ENCODE peak calls at places on chromosomes 13 and 19, in four cellular contexts. A, R, Q and E are unnamed samples.

GRCh38 chr13:68046900-68047299 is 816.8 kb upstream of the PCDH9 start:
- DNase-seq in R (no peak), A (no peak), Q (no peak), E (no peak)

GRCh38 chr19:19900124-19900523 is 622 bp upstream of the ZNF93 start:
- DNase-seq in A (no peak), R (peak), Q (peak), E (peak)

GRCh38 chr13:112793545-112794445 is 104.0 kb downstream of the ATP11A start:
- DNase-seq in R (no peak), Q (no peak), A (no peak), E (peak)

GRCh38 chr19:31361728-31362127 is 12.5 kb upstream of the TSHZ3 start:
- DNase-seq in R (no peak), A (no peak), Q (no peak), E (no peak)

GRCh38 chr13:50884270-50884669 is 25.3 kb upstream of the RNASEH2B start:
- DNase-seq in A (no peak), R (no peak), Q (no peak), E (no peak)

GRCh38 chr13:48221301-48222190 is 11.5 kb upstream of the ITM2B start:
- DNase-seq in R (no peak), A (no peak), Q (peak), E (no peak)

GRCh38 chr13:48896312-48896711 is 79.4 kb upstream of the FNDC3A start:
- DNase-seq in R (no peak), A (no peak), Q (peak), E (peak)

GRCh38 chr19:57248646-57249045 is 8.2 kb downstream of the ZNF805 start:
- DNase-seq in A (no peak), R (no peak), Q (no peak), E (no peak)

GRCh38 chr19:56765107-56765506 is 75.4 kb downstream of the PEG3 start:
- DNase-seq in A (no peak), Q (no peak), R (no peak), E (peak)

GRCh38 chr19:991174-991931 is 7.2 kb downstream of the WDR18 start:
- DNase-seq in R (peak), Q (peak), A (peak), E (peak)

GRCh38 chr19:1315470-1316166 is 29.9 kb downstream of the EFNA2 start:
- DNase-seq in Q (peak), R (peak), A (peak), E (peak)

GRCh38 chr13:24745861-24746617 is 17.9 kb upstream of the RNF17 start:
- DNase-seq in R (no peak), Q (no peak), A (no peak), E (no peak)

GRCh38 chr19:12838182-12838890 is at the start of gene MAST1:
- DNase-seq in A (peak), Q (peak), R (peak), E (no peak)

GRCh38 chr13:31923134-31923763 is 108.3 kb upstream of the FRY start:
- DNase-seq in R (no peak), Q (no peak), A (no peak), E (no peak)

GRCh38 chr19:18109731-18110671 is 12.4 kb downstream of the MAST3 start:
- DNase-seq in A (peak), Q (no peak), R (peak), E (peak)

GRCh38 chr19:51418707-51419106 is 1.3 kb upstream of the SIGLEC10 start:
- DNase-seq in R (no peak), A (no peak), Q (no peak), E (no peak)

GRCh38 chr13:77599351-77599750 is 63.8 kb downstream of the SCEL start:
- DNase-seq in R (no peak), A (no peak), Q (no peak), E (no peak)

GRCh38 chr13:19601749-19602725 is 31.4 kb upstream of the MPHOSPH8 start:
- DNase-seq in A (peak), Q (peak), R (peak), E (no peak)

GRCh38 chr19:21314676-21315075 is 14.5 kb downstream of the ZNF708 start:
- DNase-seq in Q (peak), R (no peak), A (no peak), E (no peak)

GRCh38 chr13:97328222-97328790 is 105.7 kb upstream of the RAP2A start:
- DNase-seq in Q (peak), R (no peak), A (peak), E (no peak)

GRCh38 chr19:1650627-1651009 is 1.8 kb downstream of the TCF3 start:
- DNase-seq in R (no peak), A (no peak), Q (peak), E (no peak)

GRCh38 chr13:40271511-40271910 is 394.9 kb downstream of the FOXO1 start:
- DNase-seq in R (no peak), Q (peak), A (no peak), E (no peak)

GRCh38 chr13:34913040-34913439 is 29.0 kb upstream of the NBEA start:
- DNase-seq in R (no peak), Q (no peak), A (peak), E (no peak)

GRCh38 chr19:18803550-18804138 is 12.5 kb upstream of the COMP start:
- DNase-seq in R (no peak), A (no peak), Q (no peak), E (no peak)

GRCh38 chr13:31331051-31331450 is 131.3 kb downstream of the B3GLCT start:
- DNase-seq in R (no peak), A (no peak), Q (no peak), E (no peak)

GRCh38 chr13:112068531-112069062 is 1.6 kb downstream of the SOX1 start:
- DNase-seq in Q (no peak), R (no peak), A (no peak), E (no peak)

GRCh38 chr19:2474232-2475017 is 1.5 kb upstream of the GADD45B start:
- DNase-seq in R (peak), Q (peak), A (peak), E (peak)

GRCh38 chr13:114090476-114090875 is 41.9 kb downstream of the RASA3 start:
- DNase-seq in Q (no peak), A (no peak), R (no peak), E (no peak)

GRCh38 chr19:17468302-17469091 is 1.8 kb upstream of the SLC27A1 start:
- DNase-seq in R (no peak), A (no peak), Q (no peak), E (no peak)

GRCh38 chr13:105996391-105997028 is 539.0 kb downstream of the EFNB2 start:
- DNase-seq in A (no peak), Q (no peak), R (no peak), E (no peak)

GRCh38 chr13:22107549-22107948 is 436.7 kb downstream of the FGF9 start:
- DNase-seq in R (peak), Q (no peak), A (no peak), E (no peak)

GRCh38 chr13:30696278-30697176 is 38.8 kb upstream of the ALOX5AP start:
- DNase-seq in R (no peak), Q (no peak), A (peak), E (no peak)

GRCh38 chr13:75400775-75401174 is 81.2 kb downstream of the TBC1D4 start:
- DNase-seq in Q (no peak), A (no peak), R (no peak), E (no peak)

GRCh38 chr13:98520674-98521449 is 56.0 kb downstream of the STK24 start:
- DNase-seq in Q (peak), A (no peak), R (no peak), E (no peak)

GRCh38 chr13:111914241-111915103 is 152.5 kb upstream of the SOX1 start:
- DNase-seq in Q (no peak), A (peak), R (no peak), E (no peak)

GRCh38 chr13:98686281-98686680 is 66.2 kb downstream of the SLC15A1 start:
- DNase-seq in Q (no peak), R (no peak), A (no peak), E (no peak)

GRCh38 chr19:38228491-38229439 is 4.7 kb upstream of the DPF1 start:
- DNase-seq in A (peak), R (no peak), Q (no peak), E (no peak)

GRCh38 chr13:97426695-97427094 is 7.3 kb upstream of the RAP2A start:
- DNase-seq in R (no peak), Q (no peak), A (no peak), E (no peak)